ENCODE peak calls at places on chromosomes 2 and 18, in eight cellular contexts. A, X, U, Y, K, Q, O and L are unnamed samples.

GRCh38 chr2:24117902-24118301 is 5.2 kb downstream of the PFN4 start:
- DNase-seq in A (no peak), X (no peak), U (no peak), Y (no peak), K (no peak), Q (no peak), O (no peak), L (no peak)

GRCh38 chr2:47344890-47345583 is 57.9 kb upstream of the MSH2 start:
- DNase-seq in A (no peak), X (peak), U (peak), Y (peak), K (peak), Q (no peak), O (peak), L (peak)

GRCh38 chr18:34098109-34098508 is 126.6 kb downstream of the NOL4 start:
- DNase-seq in A (no peak), X (no peak), U (no peak), Y (no peak), K (no peak), Q (no peak), O (no peak), L (no peak)

GRCh38 chr2:43294973-43295603 is 68.7 kb upstream of the ZFP36L2 start:
- DNase-seq in A (peak), X (no peak), U (no peak), Y (peak), K (no peak), Q (no peak), O (no peak), L (no peak)

GRCh38 chr2:175004980-175005832 is at the start of gene CHN1:
- DNase-seq in A (peak), X (peak), U (peak), Y (peak), K (peak), Q (peak), O (peak), L (peak)

GRCh38 chr2:10909050-10909995 is 2.4 kb upstream of the KCNF1 start:
- DNase-seq in A (no peak), X (peak), U (no peak), Y (no peak), K (no peak), Q (peak), O (peak), L (peak)

GRCh38 chr2:240259201-240259923 is 118.9 kb upstream of the OTOS start:
- DNase-seq in A (no peak), X (no peak), U (peak), Y (peak), K (no peak), Q (no peak), O (peak), L (no peak)

GRCh38 chr18:23992119-23992940 is 22.2 kb upstream of the TTC39C start:
- DNase-seq in A (peak), X (peak), U (no peak), Y (peak), K (no peak), Q (peak), O (no peak), L (no peak)

GRCh38 chr2:230893881-230894781 is 29.4 kb downstream of the ITM2C start:
- DNase-seq in A (peak), X (no peak), U (no peak), Y (no peak), K (no peak), Q (no peak), O (no peak), L (no peak)

GRCh38 chr18:44035554-44035953 is 645.1 kb upstream of the SETBP1 start:
- DNase-seq in A (no peak), X (peak), U (no peak), Y (no peak), K (no peak), Q (no peak), O (no peak), L (no peak)

GRCh38 chr2:45793564-45793963 is 142.1 kb downstream of the PRKCE start:
- DNase-seq in A (no peak), X (no peak), U (peak), Y (no peak), K (no peak), Q (no peak), O (no peak), L (no peak)

GRCh38 chr2:172438741-172439508 is 11.5 kb downstream of the ITGA6 start:
- DNase-seq in A (no peak), X (peak), U (no peak), Y (peak), K (peak), Q (no peak), O (no peak), L (no peak)

GRCh38 chr2:157747695-157748370 is 119.2 kb upstream of the ACVR1C start:
- DNase-seq in A (no peak), X (no peak), U (no peak), Y (peak), K (peak), Q (no peak), O (no peak), L (no peak)

GRCh38 chr2:47174731-47175361 is 19.7 kb upstream of the STPG4 start:
- DNase-seq in A (no peak), X (peak), U (peak), Y (peak), K (peak), Q (peak), O (no peak), L (no peak)

GRCh38 chr2:134975281-134976009 is 56.8 kb downstream of the CCNT2 start:
- DNase-seq in A (no peak), X (no peak), U (no peak), Y (no peak), K (no peak), Q (no peak), O (no peak), L (no peak)

GRCh38 chr18:35122586-35123224 is 81.5 kb downstream of the MAPRE2 start:
- DNase-seq in A (no peak), X (peak), U (no peak), Y (peak), K (no peak), Q (peak), O (no peak), L (peak)

GRCh38 chr2:96685285-96685591 is 42.7 kb downstream of the FER1L5 start:
- DNase-seq in A (no peak), X (no peak), U (no peak), Y (no peak), K (no peak), Q (no peak), O (no peak), L (no peak)

GRCh38 chr2:28506112-28506511 is 10.3 kb downstream of the PLB1 start:
- DNase-seq in A (no peak), X (no peak), U (no peak), Y (peak), K (no peak), Q (peak), O (no peak), L (no peak)

GRCh38 chr2:86020984-86021383 is 84.7 kb downstream of the POLR1A start:
- DNase-seq in A (no peak), X (no peak), U (no peak), Y (peak), K (no peak), Q (no peak), O (no peak), L (no peak)

GRCh38 chr2:176136375-176137248 is 7.1 kb downstream of the HOXD8 start:
- DNase-seq in A (no peak), X (no peak), U (no peak), Y (no peak), K (no peak), Q (no peak), O (no peak), L (no peak)

GRCh38 chr2:130755234-130756040 is at the start of gene AMER3:
- DNase-seq in A (no peak), X (no peak), U (peak), Y (no peak), K (no peak), Q (no peak), O (peak), L (peak)

GRCh38 chr18:56330381-56331115 is 307.8 kb downstream of the TXNL1 start:
- DNase-seq in A (no peak), X (no peak), U (no peak), Y (peak), K (no peak), Q (no peak), O (no peak), L (no peak)

GRCh38 chr2:20612835-20613341 is 38.0 kb downstream of the HS1BP3 start:
- DNase-seq in A (no peak), X (no peak), U (no peak), Y (no peak), K (no peak), Q (no peak), O (no peak), L (no peak)

GRCh38 chr2:24920813-24921441 is 890 bp upstream of the ADCY3 start:
- DNase-seq in A (peak), X (peak), U (no peak), Y (no peak), K (no peak), Q (peak), O (no peak), L (no peak)

GRCh38 chr2:38360177-38360576 is 16.9 kb downstream of the ATL2 start:
- DNase-seq in A (no peak), X (no peak), U (no peak), Y (no peak), K (no peak), Q (no peak), O (no peak), L (no peak)

DNA sequence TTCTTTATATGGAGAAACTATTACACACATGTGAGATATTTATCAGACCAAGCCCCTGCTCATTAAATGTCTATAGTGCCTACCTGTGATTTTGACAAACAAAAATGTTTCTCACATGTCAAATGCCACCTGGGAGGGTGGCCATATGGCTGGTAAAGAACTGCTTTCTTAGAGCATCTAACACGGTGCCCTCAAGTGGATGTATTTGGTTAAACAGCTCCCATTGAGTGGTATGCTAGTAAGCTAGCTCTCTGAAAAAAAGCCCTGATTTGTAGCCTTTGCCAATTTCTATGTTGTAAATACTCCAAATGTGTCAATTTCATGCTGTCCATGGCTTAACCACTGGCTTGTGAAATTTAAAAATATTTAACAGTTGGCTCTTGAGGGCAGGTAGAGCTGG is 94.6 kb downstream of the PMAIP1 start:
- DNase-seq in A (no peak), X (peak), U (no peak), Y (no peak), K (no peak), Q (no peak), O (no peak), L (no peak)
- TF ChIP-seq CTCF in A (peak), X (no peak), U (no peak), Y (peak), K (peak), Q (no peak), O (peak), L (no peak)

GRCh38 chr2:164478205-164478604 is 143.1 kb downstream of the GRB14 start:
- DNase-seq in A (no peak), X (no peak), U (no peak), Y (no peak), K (no peak), Q (no peak), O (no peak), L (no peak)

GRCh38 chr2:164474873-164475272 is 146.4 kb downstream of the GRB14 start:
- DNase-seq in A (no peak), X (no peak), U (no peak), Y (no peak), K (no peak), Q (no peak), O (no peak), L (no peak)

GRCh38 chr2:164479460-164479859 is 141.8 kb downstream of the GRB14 start:
- DNase-seq in A (no peak), X (peak), U (no peak), Y (peak), K (no peak), Q (peak), O (peak), L (peak)
- TF ChIP-seq CTCF in A (no peak), X (peak), U (no peak), Y (peak), K (peak), Q (no peak), O (peak), L (peak)

GRCh38 chr2:7419814-7420213 is 502.6 kb downstream of the RNF144A start:
- DNase-seq in A (no peak), X (no peak), U (no peak), Y (no peak), K (no peak), Q (no peak), O (no peak), L (no peak)
- TF ChIP-seq CTCF in A (no peak), X (no peak), U (no peak), Y (no peak), K (no peak), Q (no peak), O (no peak), L (no peak)

GRCh38 chr18:10689231-10689953 is 163.6 kb downstream of the NAPG start:
- DNase-seq in A (no peak), X (no peak), U (no peak), Y (no peak), K (no peak), Q (no peak), O (no peak), L (no peak)

GRCh38 chr18:10685484-10685883 is 159.7 kb downstream of the NAPG start:
- DNase-seq in A (peak), X (no peak), U (no peak), Y (no peak), K (no peak), Q (no peak), O (no peak), L (no peak)

GRCh38 chr18:10687161-10687925 is 161.5 kb downstream of the NAPG start:
- DNase-seq in A (no peak), X (peak), U (no peak), Y (peak), K (no peak), Q (no peak), O (no peak), L (no peak)

GRCh38 chr18:10689954-10690302 is 164.1 kb downstream of the NAPG start:
- DNase-seq in A (no peak), X (no peak), U (no peak), Y (no peak), K (no peak), Q (no peak), O (no peak), L (no peak)

DNA sequence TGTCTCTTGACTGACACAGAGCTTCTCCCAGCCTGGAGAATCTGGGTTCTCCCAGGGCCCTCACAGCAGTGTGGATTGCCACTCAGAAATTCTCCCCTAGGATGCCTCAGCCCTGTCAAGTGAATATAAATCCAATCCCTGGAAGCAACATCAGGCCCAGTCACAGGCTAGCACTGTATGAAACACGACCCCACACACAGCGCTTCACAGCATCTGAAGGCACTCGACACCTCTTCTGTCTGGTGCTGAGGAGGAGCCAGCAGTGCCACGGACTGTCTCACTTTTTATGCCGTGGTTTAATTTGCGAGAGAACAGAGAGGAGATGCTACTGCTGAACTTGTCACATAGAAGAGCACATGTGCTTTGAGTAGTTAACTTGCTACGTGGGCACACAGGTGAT is 164.5 kb downstream of the NAPG start:
- DNase-seq in A (no peak), X (no peak), U (no peak), Y (no peak), K (no peak), Q (no peak), O (no peak), L (no peak)
- TF ChIP-seq CTCF in A (no peak), X (no peak), U (no peak), Y (no peak), K (no peak), Q (no peak), O (no peak), L (no peak)

GRCh38 chr2:65261676-65262075 is 34.0 kb downstream of the ACTR2 start:
- DNase-seq in A (no peak), X (no peak), U (no peak), Y (peak), K (peak), Q (no peak), O (no peak), L (no peak)

GRCh38 chr2:65252640-65253039 is 25.0 kb downstream of the ACTR2 start:
- DNase-seq in A (no peak), X (no peak), U (no peak), Y (no peak), K (no peak), Q (no peak), O (no peak), L (no peak)

DNA sequence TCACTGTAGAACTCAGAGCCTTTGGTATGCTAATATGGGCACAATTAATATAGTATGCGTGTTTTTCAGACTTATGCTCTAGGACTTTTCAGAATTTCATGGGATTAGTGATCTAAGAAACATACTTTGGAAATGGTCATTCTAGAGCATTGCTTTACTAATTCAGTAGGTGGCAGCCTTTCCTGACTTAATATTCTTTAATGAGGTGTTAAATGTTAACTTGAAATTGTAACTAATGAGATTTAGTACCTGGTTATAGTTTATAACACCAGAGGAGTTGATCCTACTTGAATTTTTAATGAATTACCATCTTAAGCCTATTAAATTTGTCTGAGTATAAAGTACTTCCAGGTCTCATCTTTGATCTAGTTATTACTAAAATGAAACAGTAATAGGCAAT is 28.5 kb downstream of the ACTR2 start:
- DNase-seq in A (no peak), X (no peak), U (no peak), Y (no peak), K (no peak), Q (no peak), O (no peak), L (no peak)
- TF ChIP-seq CTCF in A (peak), X (no peak), U (no peak), Y (no peak), K (peak), Q (no peak), O (peak), L (peak)

GRCh38 chr2:70645733-70646420 is 92.3 kb upstream of the TGFA start:
- DNase-seq in A (no peak), X (peak), U (no peak), Y (no peak), K (no peak), Q (no peak), O (no peak), L (no peak)
- TF ChIP-seq CTCF in A (peak), X (peak), U (no peak), Y (no peak), K (peak), Q (peak), O (peak), L (peak)

DNA sequence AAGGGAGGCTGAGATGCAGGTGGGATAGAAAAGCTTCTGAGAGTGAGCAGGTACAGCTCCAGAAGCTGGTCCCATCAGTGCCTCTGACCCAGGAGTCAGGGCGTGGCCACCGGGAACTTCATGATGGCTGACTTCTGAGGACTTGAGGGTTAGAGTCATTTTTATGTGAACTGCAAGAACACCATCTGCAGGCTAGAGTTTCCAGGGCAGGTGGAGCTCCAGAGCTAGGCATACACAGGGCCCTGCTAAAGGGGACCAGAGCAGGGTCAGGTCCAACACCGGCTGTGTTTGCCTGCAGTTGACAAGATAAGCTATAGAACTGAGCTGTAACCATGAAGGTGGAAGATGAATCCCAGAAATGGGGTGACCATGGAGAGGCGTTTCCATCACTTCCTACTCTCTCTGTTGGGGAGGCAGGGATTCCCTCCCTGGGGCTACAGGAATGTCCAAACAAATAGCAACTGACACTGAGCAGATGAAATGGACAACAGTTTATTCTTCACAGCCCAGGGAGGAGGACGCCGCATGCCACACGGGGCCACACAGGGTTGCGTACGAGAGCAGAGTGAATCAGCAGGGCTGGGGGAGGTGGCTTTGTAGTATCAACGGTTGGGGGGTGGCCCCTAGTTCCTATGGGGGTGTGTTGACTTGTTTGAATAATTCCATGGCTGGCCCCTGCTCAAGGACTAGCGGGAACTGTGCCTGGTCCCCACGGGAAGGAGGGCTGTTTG is 77.6 kb upstream of the ZNF516 start:
- DNase-seq in A (no peak), X (peak), U (no peak), Y (no peak), K (no peak), Q (no peak), O (no peak), L (no peak)
- TF ChIP-seq CTCF in A (no peak), X (no peak), U (no peak), Y (no peak), K (no peak), Q (no peak), O (no peak), L (no peak)

DNA sequence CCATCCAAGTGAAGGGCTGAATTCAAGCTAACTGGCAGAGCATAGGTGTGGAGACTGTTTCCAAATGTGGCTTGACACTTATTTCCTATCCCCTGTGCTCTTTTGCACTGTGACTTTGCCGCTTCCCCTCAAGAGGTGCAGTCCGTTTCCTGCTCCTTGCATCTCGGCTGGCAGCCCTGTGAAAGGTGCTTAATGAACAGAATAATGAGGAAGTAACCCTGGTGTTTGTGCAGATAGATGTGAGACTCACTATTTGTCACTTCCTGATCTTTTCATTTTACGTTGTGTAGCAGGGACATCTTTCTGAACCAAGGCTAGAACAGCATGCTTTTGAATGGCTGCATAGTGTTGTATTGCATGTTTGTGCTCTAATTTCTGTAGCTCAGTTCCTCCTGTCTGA is 60.8 kb downstream of the CEP192 start:
- DNase-seq in A (peak), X (no peak), U (no peak), Y (no peak), K (no peak), Q (no peak), O (no peak), L (no peak)
- TF ChIP-seq CTCF in A (no peak), X (no peak), U (no peak), Y (no peak), K (no peak), Q (no peak), O (no peak), L (no peak)

GRCh38 chr18:2471523-2471922 is 99.8 kb downstream of the METTL4 start:
- DNase-seq in A (no peak), X (no peak), U (no peak), Y (no peak), K (no peak), Q (peak), O (no peak), L (no peak)
- TF ChIP-seq CTCF in A (peak), X (no peak), U (no peak), Y (no peak), K (peak), Q (no peak), O (peak), L (peak)